ENCODE peak calls at places on chromosomes 12 and 14, in ten cellular contexts. H, P, X, I, L, T, O, J, N and W are unnamed samples.
A peak's percentile ranks its signal among the peaks of the same experiment; 100 is the strongest.

GRCh38 chr14:34710744-34711143 is 3.6 kb downstream of the CFL2 start:
- DNase-seq in H (no peak), P (no peak), X (no peak), I (no peak), L (no peak), T (no peak), O (no peak), J (no peak), N (no peak), W (no peak)

GRCh38 chr12:88775742-88776151 is 195.5 kb upstream of the KITLG start:
- DNase-seq in H (no peak), P (no peak), X (no peak), I (no peak), L (no peak), T (no peak), O (no peak), J (no peak), N (no peak), W (no peak)

GRCh38 chr14:95290769-95291440 is 28.8 kb downstream of the CLMN start:
- DNase-seq in H (peak; percentile 12), P (no peak), X (no peak), I (no peak), L (peak; percentile 75), T (no peak), O (peak; percentile 65), J (no peak), N (no peak), W (no peak)

GRCh38 chr12:6836851-6837250 is 3.9 kb upstream of the GNB3 start:
- DNase-seq in H (no peak), P (no peak), X (no peak), I (no peak), L (no peak), T (no peak), O (no peak), J (no peak), N (no peak), W (no peak)

GRCh38 chr12:27462151-27462694 is 15.7 kb downstream of the SMCO2 start:
- DNase-seq in H (no peak), P (peak; percentile 16), X (no peak), I (no peak), L (peak; percentile 73), T (no peak), O (no peak), J (no peak), N (no peak), W (no peak)

GRCh38 chr12:92111256-92111655 is 34.4 kb downstream of the BTG1 start:
- DNase-seq in H (no peak), P (no peak), X (no peak), I (no peak), L (no peak), T (no peak), O (no peak), J (no peak), N (no peak), W (no peak)

GRCh38 chr14:81416981-81417380 is 16.9 kb upstream of the STON2 start:
- DNase-seq in H (no peak), P (no peak), X (no peak), I (no peak), L (no peak), T (no peak), O (no peak), J (no peak), N (peak; percentile 25), W (no peak)

GRCh38 chr12:124308741-124309140 is 13.8 kb downstream of the RFLNA start:
- DNase-seq in H (no peak), P (no peak), X (no peak), I (no peak), L (no peak), T (no peak), O (no peak), J (no peak), N (no peak), W (no peak)

GRCh38 chr12:48998497-48999353 is 450 bp downstream of the DDN start:
- DNase-seq in H (no peak), P (peak; percentile 60), X (no peak), I (peak; percentile 19), L (peak; percentile 24), T (no peak), O (no peak), J (no peak), N (peak; percentile 59), W (no peak)

GRCh38 chr12:114799574-114800487 is 115.9 kb upstream of the TBX3 start:
- DNase-seq in H (no peak), P (peak; percentile 44), X (no peak), I (peak; percentile 98), L (no peak), T (no peak), O (no peak), J (no peak), N (no peak), W (no peak)

GRCh38 chr14:65623759-65624158 is 211.2 kb downstream of the FUT8 start:
- DNase-seq in H (no peak), P (no peak), X (no peak), I (no peak), L (no peak), T (no peak), O (no peak), J (no peak), N (no peak), W (no peak)

GRCh38 chr14:40630471-40630870 is 976.2 kb upstream of the LRFN5 start:
- DNase-seq in H (no peak), P (no peak), X (no peak), I (peak; percentile 91), L (no peak), T (no peak), O (no peak), J (no peak), N (no peak), W (no peak)
- H3K9me3 ChIP-seq in H (no peaks in the 10 kb centered on the region), P (no peaks in the 10 kb centered on the region), X (no peaks in the 10 kb centered on the region), I (no peaks in the 10 kb centered on the region), L (no peaks in the 10 kb centered on the region), T (no peaks in the 10 kb centered on the region), O (no peaks in the 10 kb centered on the region), J (no peaks in the 10 kb centered on the region), N (no peaks in the 10 kb centered on the region), W (no peaks in the 10 kb centered on the region)

GRCh38 chr12:132103542-132104308 is 40.4 kb downstream of the DDX51 start:
- DNase-seq in H (no peak), P (no peak), X (peak; percentile 40), I (no peak), L (no peak), T (no peak), O (no peak), J (no peak), N (no peak), W (no peak)

GRCh38 chr12:132102297-132102696 is 41.8 kb downstream of the DDX51 start:
- DNase-seq in H (no peak), P (no peak), X (peak; percentile 25), I (no peak), L (no peak), T (no peak), O (no peak), J (no peak), N (no peak), W (no peak)

GRCh38 chr12:132099739-132100138 is 44.4 kb downstream of the DDX51 start:
- DNase-seq in H (no peak), P (no peak), X (peak; percentile 19), I (no peak), L (no peak), T (no peak), O (no peak), J (no peak), N (no peak), W (no peak)

GRCh38 chr12:132095520-132096409 is 48.4 kb downstream of the DDX51 start:
- DNase-seq in H (no peak), P (no peak), X (peak; percentile 32), I (peak; percentile 25), L (no peak), T (no peak), O (no peak), J (no peak), N (no peak), W (no peak)

GRCh38 chr12:132100306-132101065 is 43.6 kb downstream of the DDX51 start:
- DNase-seq in H (no peak), P (no peak), X (peak; percentile 41), I (no peak), L (no peak), T (no peak), O (no peak), J (no peak), N (no peak), W (no peak)
- H3K9me3 ChIP-seq in H (no peaks in the 10 kb centered on the region), P (peaks cover 2% of the 10 kb centered on the region), X (no peaks in the 10 kb centered on the region), I (peaks cover 3% of the 10 kb centered on the region), L (no peaks in the 10 kb centered on the region), T (no peaks in the 10 kb centered on the region), O (no peaks in the 10 kb centered on the region), J (no peaks in the 10 kb centered on the region), N (peaks cover 7% of the 10 kb centered on the region), W (no peaks in the 10 kb centered on the region)

DNA sequence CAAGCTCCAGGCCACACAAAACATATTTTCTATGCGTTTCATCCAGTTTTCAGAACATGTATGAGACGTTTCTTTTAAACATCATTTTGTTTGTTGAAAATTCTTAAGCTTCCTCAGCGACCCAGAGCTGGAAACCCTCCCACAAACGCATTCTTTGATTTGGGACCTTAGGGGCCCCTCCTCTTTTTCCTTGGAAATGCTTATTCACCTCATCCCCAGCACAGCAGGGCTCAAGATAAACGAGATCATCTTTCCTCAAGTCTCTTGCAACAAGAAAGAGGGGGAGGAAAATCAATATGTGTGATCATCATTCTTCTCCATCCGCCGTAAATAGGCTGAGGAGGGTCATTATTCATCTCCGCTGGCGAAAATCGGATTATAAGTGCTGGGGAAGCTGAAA is 1415.2 kb downstream of the AACS start:
- DNase-seq in H (no peak), P (no peak), X (no peak), I (no peak), L (no peak), T (no peak), O (no peak), J (no peak), N (no peak), W (no peak)
- H3K9me3 ChIP-seq in H (no peaks in the 10 kb centered on the region), P (no peaks in the 10 kb centered on the region), X (no peaks in the 10 kb centered on the region), I (peaks cover 3% of the 10 kb centered on the region), L (no peaks in the 10 kb centered on the region), T (no peaks in the 10 kb centered on the region), O (no peaks in the 10 kb centered on the region), J (no peaks in the 10 kb centered on the region), N (no peaks in the 10 kb centered on the region), W (peaks cover 2% of the 10 kb centered on the region)

GRCh38 chr12:76288218-76288617 is 60.0 kb downstream of the BBS10 start:
- DNase-seq in H (no peak), P (no peak), X (no peak), I (no peak), L (no peak), T (no peak), O (no peak), J (no peak), N (no peak), W (no peak)

DNA sequence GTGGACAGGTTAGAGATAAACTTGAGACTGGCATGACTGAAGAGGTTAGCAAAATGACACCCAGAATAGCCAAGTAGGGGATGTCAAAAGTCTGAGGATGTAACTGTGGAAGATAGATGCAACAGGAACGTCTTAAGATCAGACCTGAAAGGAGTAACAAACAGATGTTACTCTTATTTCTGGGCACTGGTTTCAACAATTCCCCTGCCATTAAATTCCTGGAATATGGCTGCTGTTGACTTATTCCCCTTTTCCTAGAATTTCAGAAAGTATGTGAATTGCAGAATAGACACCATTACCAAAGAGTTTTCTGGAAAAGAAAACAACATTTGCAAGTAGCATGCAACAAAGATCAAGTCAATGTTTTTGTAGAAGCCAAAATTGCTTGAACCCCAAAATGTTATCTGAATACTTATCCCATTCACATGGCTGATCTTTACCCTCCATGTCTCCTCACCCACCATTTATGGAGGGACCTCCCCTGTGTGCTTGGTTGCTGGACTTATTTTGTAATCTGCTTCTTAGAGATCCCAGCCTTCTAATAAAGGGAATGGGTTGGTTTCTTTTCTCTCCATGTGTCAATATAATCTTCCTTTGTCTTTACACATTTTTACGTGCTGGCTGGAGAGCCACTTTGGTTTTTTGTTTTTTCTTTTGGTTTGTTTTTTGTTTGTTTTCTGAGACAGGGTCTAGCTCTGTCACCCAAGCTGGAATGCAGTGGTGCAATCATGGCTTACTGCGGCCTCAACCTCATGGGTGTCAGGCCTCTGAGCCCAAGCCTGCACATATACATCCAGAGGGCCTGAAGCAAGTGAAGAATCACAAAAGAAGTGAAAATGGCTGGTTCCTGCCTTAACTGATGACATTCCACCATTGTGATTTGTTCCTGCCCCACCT is 57.0 kb downstream of the BBS10 start:
- DNase-seq in H (no peak), P (no peak), X (no peak), I (peak; percentile 35), L (no peak), T (no peak), O (no peak), J (no peak), N (no peak), W (no peak)
- H3K9me3 ChIP-seq in H (no peaks in the 10 kb centered on the region), P (no peaks in the 10 kb centered on the region), X (no peaks in the 10 kb centered on the region), I (peaks cover 3% of the 10 kb centered on the region), L (no peaks in the 10 kb centered on the region), T (no peaks in the 10 kb centered on the region), O (no peaks in the 10 kb centered on the region), J (no peaks in the 10 kb centered on the region), N (no peaks in the 10 kb centered on the region), W (no peaks in the 10 kb centered on the region)